ENCODE peak calls at places on chromosome 21, in nine cellular contexts. V, Q, H, G, B, I, Y, F and S are unnamed samples.

GRCh38 chr21:34072145-34073031 is 990 bp upstream of the MRPS6 start:
- DNase-seq in V (no peak), Q (no peak), H (no peak), G (no peak), B (no peak), I (no peak), Y (no peak), F (no peak), S (no peak)

GRCh38 chr21:42022906-42023305 is 12.7 kb upstream of the ZBTB21 start:
- DNase-seq in V (no peak), Q (no peak), H (no peak), G (no peak), B (no peak), I (no peak), Y (no peak), F (no peak), S (no peak)

GRCh38 chr21:44727757-44728156 is 16.4 kb upstream of the TSPEAR start:
- DNase-seq in V (no peak), Q (no peak), H (no peak), G (no peak), B (no peak), I (no peak), Y (no peak), F (no peak), S (no peak)

GRCh38 chr21:42218836-42219605 is at the start of gene ABCG1:
- DNase-seq in V (peak; percentile 33), Q (no peak), H (peak; percentile 58), G (peak; percentile 71), B (peak; percentile 33), I (peak; percentile 42), Y (no peak), F (peak; percentile 41), S (no peak)

GRCh38 chr21:42684109-42684916 is 30.9 kb downstream of the PDE9A start:
- DNase-seq in V (no peak), Q (no peak), H (no peak), G (no peak), B (no peak), I (no peak), Y (no peak), F (peak; percentile 72), S (peak; percentile 90)

GRCh38 chr21:45418301-45419071 is 13.5 kb downstream of the COL18A1 start:
- DNase-seq in V (no peak), Q (no peak), H (no peak), G (no peak), B (no peak), I (no peak), Y (no peak), F (no peak), S (no peak)

GRCh38 chr21:44702111-44702972 is 5.4 kb downstream of the KRTAP10-12 start:
- DNase-seq in V (peak; percentile 70), Q (no peak), H (peak; percentile 35), G (no peak), B (no peak), I (no peak), Y (no peak), F (no peak), S (no peak)

GRCh38 chr21:37862536-37862935 is 53.7 kb downstream of the KCNJ6 start:
- DNase-seq in V (peak; percentile 20), Q (no peak), H (no peak), G (peak; percentile 48), B (peak; percentile 9), I (peak; percentile 12), Y (no peak), F (no peak), S (peak; percentile 22)

GRCh38 chr21:35357041-35357780 is 308.1 kb upstream of the RUNX1 start:
- DNase-seq in V (no peak), Q (no peak), H (no peak), G (no peak), B (no peak), I (no peak), Y (no peak), F (no peak), S (no peak)

GRCh38 chr21:29638138-29638537 is 301.7 kb downstream of the GRIK1 start:
- DNase-seq in V (no peak), Q (no peak), H (no peak), G (no peak), B (no peak), I (no peak), Y (no peak), F (no peak), S (no peak)